ENCODE peak calls at places on chromosomes 6 and 20, in seven cellular contexts. N, T, Q, H, L, M and E are unnamed samples.

GRCh38 chr6:3351105-3351676 is 92.4 kb downstream of the PSMG4 start:
- DNase-seq in T (no peak), Q (peak; percentile 94), L (no peak), H (no peak), N (no peak), M (no peak), E (no peak)

GRCh38 chr20:45469336-45470261 is at the start of gene WFDC2:
- DNase-seq in T (no peak), M (no peak), N (no peak), H (no peak), Q (peak; percentile 69), L (no peak), E (no peak)

GRCh38 chr6:121135425-121135824 is 198.9 kb downstream of the TBC1D32 start:
- DNase-seq in N (no peak), Q (no peak), H (no peak), T (no peak), M (no peak), L (no peak), E (no peak)

GRCh38 chr20:9739991-9740390 is 98.9 kb downstream of the PAK5 start:
- DNase-seq in T (no peak), N (no peak), Q (peak; percentile 13), L (no peak), H (no peak), M (no peak), E (no peak)

GRCh38 chr6:162625846-162626540 is 101.6 kb downstream of the PRKN start:
- DNase-seq in H (no peak), T (no peak), M (no peak), L (no peak), Q (no peak), N (no peak), E (no peak)

GRCh38 chr6:69957990-69958559 is 91.7 kb downstream of the COL19A1 start:
- DNase-seq in L (peak; percentile 6), M (no peak), Q (no peak), N (no peak), H (peak; percentile 9), T (no peak), E (no peak)

GRCh38 chr6:34696189-34696738 is 303 bp downstream of the ILRUN start:
- DNase-seq in Q (no peak), H (peak; percentile 41), L (peak; percentile 50), T (no peak), N (no peak), M (peak; percentile 93), E (peak; percentile 81)

GRCh38 chr6:31328355-31328960 is 28.5 kb downstream of the HLA-B start:
- DNase-seq in M (no peak), Q (no peak), H (no peak), T (no peak), L (peak; percentile 14), N (no peak), E (no peak)

GRCh38 chr6:165762876-165763275 is 99.8 kb upstream of the PDE10A start:
- DNase-seq in N (no peak), M (no peak), Q (no peak), H (peak; percentile 1), L (peak; percentile 46), T (no peak), E (no peak)

GRCh38 chr6:54282186-54282585 is 26.1 kb upstream of the TINAG start:
- DNase-seq in H (peak; percentile 80), T (no peak), N (no peak), M (no peak), L (peak; percentile 62), Q (no peak), E (no peak)

GRCh38 chr6:28673800-28674671 is 148.4 kb downstream of the GPX5 start:
- DNase-seq in N (no peak), L (peak; percentile 77), H (peak; percentile 71), T (peak; percentile 71), Q (peak; percentile 76), M (no peak), E (no peak)